ENCODE peak calls at places on chromosomes 5 and 9, in five cellular contexts. One of them, this sample, is unnamed.

GRCh38 chr5:179311581-179311980 is 33.7 kb downstream of the ADAMTS2 start:
- DNase-seq in mesendoderm: no peak
- DNase-seq in PC-9: no peak
- DNase-seq in anterior cingulate cortex: no peak
- DNase-seq in effector memory CD8-positive, alpha-beta T cell: no peak
- DNase-seq in this sample: no peak

GRCh38 chr9:128532581-128532980 is 19.8 kb upstream of the SPTAN1 start:
- DNase-seq in mesendoderm: no peak
- DNase-seq in PC-9: no peak
- DNase-seq in anterior cingulate cortex: no peak
- DNase-seq in effector memory CD8-positive, alpha-beta T cell: no peak
- DNase-seq in this sample: no peak

GRCh38 chr5:105684799-105685198 is 1985.9 kb downstream of the EFNA5 start:
- DNase-seq in mesendoderm: no peak
- DNase-seq in PC-9: no peak
- DNase-seq in anterior cingulate cortex: no peak
- DNase-seq in effector memory CD8-positive, alpha-beta T cell: no peak
- DNase-seq in this sample: no peak

GRCh38 chr9:105483618-105484017 is 35.8 kb downstream of the FSD1L start:
- DNase-seq in mesendoderm: no peak
- DNase-seq in PC-9: no peak
- DNase-seq in anterior cingulate cortex: no peak
- DNase-seq in effector memory CD8-positive, alpha-beta T cell: no peak
- DNase-seq in this sample: no peak

GRCh38 chr5:1934801-1935429 is 52.2 kb upstream of the IRX4 start:
- DNase-seq in mesendoderm: no peak
- DNase-seq in PC-9: no peak
- DNase-seq in anterior cingulate cortex: no peak
- DNase-seq in effector memory CD8-positive, alpha-beta T cell: no peak
- DNase-seq in this sample: no peak

GRCh38 chr9:90815183-90815943 is 13.7 kb downstream of the SYK start:
- DNase-seq in mesendoderm: peak
- DNase-seq in PC-9: no peak
- DNase-seq in anterior cingulate cortex: no peak
- DNase-seq in effector memory CD8-positive, alpha-beta T cell: no peak
- DNase-seq in this sample: peak

GRCh38 chr5:1476181-1476966 is 31.1 kb upstream of the SLC6A3 start:
- DNase-seq in mesendoderm: no peak
- DNase-seq in PC-9: no peak
- DNase-seq in anterior cingulate cortex: no peak
- DNase-seq in effector memory CD8-positive, alpha-beta T cell: no peak
- DNase-seq in this sample: no peak

GRCh38 chr9:114896344-114896743 is 34.0 kb downstream of the TNFSF8 start:
- DNase-seq in mesendoderm: no peak
- DNase-seq in PC-9: no peak
- DNase-seq in anterior cingulate cortex: no peak
- DNase-seq in effector memory CD8-positive, alpha-beta T cell: no peak
- DNase-seq in this sample: no peak

GRCh38 chr9:81529556-81530193 is 159.7 kb downstream of the TLE1 start:
- DNase-seq in mesendoderm: peak
- DNase-seq in PC-9: peak
- DNase-seq in anterior cingulate cortex: no peak
- DNase-seq in effector memory CD8-positive, alpha-beta T cell: no peak
- DNase-seq in this sample: no peak

GRCh38 chr5:151923865-151924264 is 786 bp downstream of the GLRA1 start:
- DNase-seq in mesendoderm: peak
- DNase-seq in PC-9: peak
- DNase-seq in anterior cingulate cortex: peak
- DNase-seq in effector memory CD8-positive, alpha-beta T cell: no peak
- DNase-seq in this sample: no peak

GRCh38 chr5:138989720-138990119 is 114.6 kb upstream of the LRRTM2 start:
- DNase-seq in mesendoderm: no peak
- DNase-seq in PC-9: no peak
- DNase-seq in anterior cingulate cortex: no peak
- DNase-seq in effector memory CD8-positive, alpha-beta T cell: no peak
- DNase-seq in this sample: no peak

GRCh38 chr9:128621730-128622455 is 34.8 kb downstream of the DYNC2I2 start:
- DNase-seq in mesendoderm: no peak
- DNase-seq in PC-9: no peak
- DNase-seq in anterior cingulate cortex: no peak
- DNase-seq in effector memory CD8-positive, alpha-beta T cell: no peak
- DNase-seq in this sample: no peak

GRCh38 chr9:75588808-75589207 is 301.7 kb upstream of the PCSK5 start:
- DNase-seq in mesendoderm: peak
- DNase-seq in PC-9: no peak
- DNase-seq in anterior cingulate cortex: no peak
- DNase-seq in effector memory CD8-positive, alpha-beta T cell: no peak
- DNase-seq in this sample: no peak

GRCh38 chr5:72288923-72289322 is 31.1 kb downstream of the MRPS27 start:
- DNase-seq in mesendoderm: no peak
- DNase-seq in PC-9: no peak
- DNase-seq in anterior cingulate cortex: no peak
- DNase-seq in effector memory CD8-positive, alpha-beta T cell: no peak
- DNase-seq in this sample: no peak

GRCh38 chr5:88944751-88945507 is 61.9 kb upstream of the MEF2C start:
- DNase-seq in mesendoderm: no peak
- DNase-seq in PC-9: no peak
- DNase-seq in anterior cingulate cortex: no peak
- DNase-seq in effector memory CD8-positive, alpha-beta T cell: no peak
- DNase-seq in this sample: no peak

GRCh38 chr9:97768731-97769130 is 71.6 kb upstream of the XPA start:
- DNase-seq in mesendoderm: no peak
- DNase-seq in PC-9: no peak
- DNase-seq in anterior cingulate cortex: no peak
- DNase-seq in effector memory CD8-positive, alpha-beta T cell: no peak
- DNase-seq in this sample: no peak

GRCh38 chr5:669111-669841 is 23.9 kb downstream of the TPPP start:
- DNase-seq in mesendoderm: peak
- DNase-seq in PC-9: peak
- DNase-seq in anterior cingulate cortex: peak
- DNase-seq in effector memory CD8-positive, alpha-beta T cell: peak
- DNase-seq in this sample: peak

GRCh38 chr5:10590226-10591047 is 26.6 kb downstream of the ANKRD33B start:
- DNase-seq in mesendoderm: peak
- DNase-seq in PC-9: peak
- DNase-seq in anterior cingulate cortex: no peak
- DNase-seq in effector memory CD8-positive, alpha-beta T cell: no peak
- DNase-seq in this sample: no peak

GRCh38 chr5:177232761-177233160 is 70.8 kb downstream of the RAB24 start:
- DNase-seq in mesendoderm: peak
- DNase-seq in PC-9: no peak
- DNase-seq in anterior cingulate cortex: no peak
- DNase-seq in effector memory CD8-positive, alpha-beta T cell: no peak
- DNase-seq in this sample: no peak

GRCh38 chr5:33850100-33850594 is 41.6 kb downstream of the ADAMTS12 start:
- DNase-seq in mesendoderm: peak
- DNase-seq in PC-9: peak
- DNase-seq in anterior cingulate cortex: no peak
- DNase-seq in effector memory CD8-positive, alpha-beta T cell: peak
- DNase-seq in this sample: peak

GRCh38 chr5:139088024-139088423 is 110.1 kb downstream of the SIL1 start:
- DNase-seq in mesendoderm: no peak
- DNase-seq in PC-9: no peak
- DNase-seq in anterior cingulate cortex: no peak
- DNase-seq in effector memory CD8-positive, alpha-beta T cell: no peak
- DNase-seq in this sample: no peak

GRCh38 chr9:131238402-131239021 is 37.8 kb downstream of the FAM78A start:
- DNase-seq in mesendoderm: peak
- DNase-seq in PC-9: no peak
- DNase-seq in anterior cingulate cortex: no peak
- DNase-seq in effector memory CD8-positive, alpha-beta T cell: no peak
- DNase-seq in this sample: peak

GRCh38 chr9:37911271-37911681 is 7.3 kb upstream of the SLC25A51 start:
- DNase-seq in mesendoderm: no peak
- DNase-seq in PC-9: no peak
- DNase-seq in anterior cingulate cortex: no peak
- DNase-seq in effector memory CD8-positive, alpha-beta T cell: no peak
- DNase-seq in this sample: no peak

GRCh38 chr9:107989544-107989943 is 500.0 kb upstream of the KLF4 start:
- DNase-seq in mesendoderm: no peak
- DNase-seq in PC-9: no peak
- DNase-seq in anterior cingulate cortex: no peak
- DNase-seq in effector memory CD8-positive, alpha-beta T cell: no peak
- DNase-seq in this sample: no peak

GRCh38 chr9:82504620-82505019 is 516.0 kb downstream of the SPATA31D1 start:
- DNase-seq in mesendoderm: peak
- DNase-seq in PC-9: no peak
- DNase-seq in anterior cingulate cortex: no peak
- DNase-seq in effector memory CD8-positive, alpha-beta T cell: no peak
- DNase-seq in this sample: no peak

GRCh38 chr5:159324986-159325385 is 5.3 kb downstream of the IL12B start:
- DNase-seq in mesendoderm: no peak
- DNase-seq in PC-9: no peak
- DNase-seq in anterior cingulate cortex: no peak
- DNase-seq in effector memory CD8-positive, alpha-beta T cell: no peak
- DNase-seq in this sample: no peak

GRCh38 chr5:151580239-151580638 is 10.9 kb downstream of the FAT2 start:
- DNase-seq in mesendoderm: no peak
- DNase-seq in PC-9: no peak
- DNase-seq in anterior cingulate cortex: no peak
- DNase-seq in effector memory CD8-positive, alpha-beta T cell: no peak
- DNase-seq in this sample: no peak

GRCh38 chr5:43482490-43483064 is 1.1 kb downstream of the TMEM267 start:
- DNase-seq in mesendoderm: peak
- DNase-seq in PC-9: no peak
- DNase-seq in anterior cingulate cortex: no peak
- DNase-seq in effector memory CD8-positive, alpha-beta T cell: no peak
- DNase-seq in this sample: no peak

GRCh38 chr5:172616730-172617129 is 24.3 kb upstream of the NEURL1B start:
- DNase-seq in mesendoderm: no peak
- DNase-seq in PC-9: no peak
- DNase-seq in anterior cingulate cortex: no peak
- DNase-seq in effector memory CD8-positive, alpha-beta T cell: no peak
- DNase-seq in this sample: no peak

GRCh38 chr9:92707530-92707929 is 37.6 kb upstream of the IPPK start:
- DNase-seq in mesendoderm: no peak
- DNase-seq in PC-9: no peak
- DNase-seq in anterior cingulate cortex: no peak
- DNase-seq in effector memory CD8-positive, alpha-beta T cell: no peak
- DNase-seq in this sample: no peak

GRCh38 chr9:13569706-13570423 is 290.4 kb upstream of the MPDZ start:
- DNase-seq in mesendoderm: no peak
- DNase-seq in PC-9: no peak
- DNase-seq in anterior cingulate cortex: no peak
- DNase-seq in effector memory CD8-positive, alpha-beta T cell: no peak
- DNase-seq in this sample: no peak

GRCh38 chr5:144122081-144122480 is 48.4 kb downstream of the YIPF5 start:
- DNase-seq in mesendoderm: no peak
- DNase-seq in PC-9: no peak
- DNase-seq in anterior cingulate cortex: no peak
- DNase-seq in effector memory CD8-positive, alpha-beta T cell: no peak
- DNase-seq in this sample: no peak

GRCh38 chr9:8660383-8660782 is 860.8 kb upstream of the DMAC1 start:
- DNase-seq in mesendoderm: no peak
- DNase-seq in PC-9: no peak
- DNase-seq in anterior cingulate cortex: no peak
- DNase-seq in effector memory CD8-positive, alpha-beta T cell: no peak
- DNase-seq in this sample: no peak

GRCh38 chr9:127196826-127197145 is 67.8 kb upstream of the GARNL3 start:
- DNase-seq in mesendoderm: no peak
- DNase-seq in PC-9: no peak
- DNase-seq in anterior cingulate cortex: no peak
- DNase-seq in effector memory CD8-positive, alpha-beta T cell: no peak
- DNase-seq in this sample: no peak

GRCh38 chr5:58771750-58772149 is 188.9 kb downstream of the RAB3C start:
- DNase-seq in mesendoderm: no peak
- DNase-seq in PC-9: no peak
- DNase-seq in anterior cingulate cortex: no peak
- DNase-seq in effector memory CD8-positive, alpha-beta T cell: no peak
- DNase-seq in this sample: no peak

GRCh38 chr5:39187873-39188731 is 31.3 kb downstream of the FYB1 start:
- DNase-seq in mesendoderm: no peak
- DNase-seq in PC-9: no peak
- DNase-seq in anterior cingulate cortex: no peak
- DNase-seq in effector memory CD8-positive, alpha-beta T cell: no peak
- DNase-seq in this sample: no peak

GRCh38 chr9:122191519-122191918 is 31.8 kb downstream of the MORN5 start:
- DNase-seq in mesendoderm: no peak
- DNase-seq in PC-9: no peak
- DNase-seq in anterior cingulate cortex: no peak
- DNase-seq in effector memory CD8-positive, alpha-beta T cell: no peak
- DNase-seq in this sample: no peak